ENCODE peak calls at places on chromosome 17, in seven cellular contexts. E is stimulated activated CD4-positive, alpha-beta T cell treated with anti-CD3 and anti-CD28 coated beads, Interleukin-12 subunit alpha, Interleukin-12 subunit beta, amount 100 ng/mL, for 4 hours; A is activated gamma-delta T cell treated with Interleukin-2 at 50 U/mL for 16 hours; Z is iPS-NIHi11; J is SHP77; W is C1 segment of cervical spinal cord; Q is tibial artery. X is an unnamed sample.

GRCh38 chr17:44972953-44973352 is 4.8 kb upstream of the C1QL1 start:
- DNase-seq in E (no peak), A (no peak), Z (no peak), J (no peak), W (no peak), Q (no peak), X (no peak)

GRCh38 chr17:61416540-61417363 is 17.1 kb downstream of the TBX2 start:
- DNase-seq in E (peak), A (peak), Z (peak), J (peak), W (peak), Q (peak), X (peak)

GRCh38 chr17:2892305-2892971 is 96.2 kb downstream of the RAP1GAP2 start:
- DNase-seq in E (no peak), A (no peak), Z (peak), J (peak), W (no peak), Q (no peak), X (no peak)

GRCh38 chr17:9677411-9677810 is 32.1 kb downstream of the USP43 start:
- DNase-seq in E (no peak), A (no peak), Z (no peak), J (no peak), W (no peak), Q (no peak), X (no peak)

GRCh38 chr17:18858567-18859245 is 775 bp downstream of the PRPSAP2 start:
- DNase-seq in E (no peak), A (no peak), Z (no peak), J (no peak), W (no peak), Q (no peak), X (no peak)

GRCh38 chr17:7479389-7480192 is at the start of gene ZBTB4:
- DNase-seq in E (peak), A (peak), Z (peak), J (peak), W (peak), Q (peak), X (peak)

GRCh38 chr17:75098861-75099260 is 10.9 kb upstream of the ARMC7 start:
- DNase-seq in E (no peak), A (no peak), Z (no peak), J (no peak), W (no peak), Q (no peak), X (no peak)

GRCh38 chr17:59432657-59433056 is 101.2 kb downstream of the YPEL2 start:
- DNase-seq in E (no peak), A (no peak), Z (no peak), J (no peak), W (no peak), Q (no peak), X (no peak)

GRCh38 chr17:53406907-53407306 is 415.8 kb upstream of the KIF2B start:
- DNase-seq in E (no peak), A (no peak), Z (no peak), J (no peak), W (no peak), Q (no peak), X (no peak)